ENCODE peak calls at places on chromosomes 13 and 19, in seven cellular contexts. I, E, X, S, L, C and V are unnamed samples.

GRCh38 chr19:50005428-50005827 is 19.7 kb downstream of the VRK3 start:
- DNase-seq in S (no peak), C (no peak), E (no peak), L (no peak), I (no peak), X (no peak), V (no peak)

GRCh38 chr13:28954810-28955209 is 134.7 kb downstream of the MTUS2 start:
- DNase-seq in S (no peak), X (no peak), E (no peak), I (no peak), C (no peak), L (no peak), V (no peak)

GRCh38 chr19:19686580-19686979 is 17.9 kb downstream of the ZNF101 start:
- DNase-seq in X (no peak), E (no peak), S (no peak), C (no peak), L (no peak), I (no peak), V (no peak)

GRCh38 chr13:44004881-44005280 is 125.2 kb downstream of the LACC1 start:
- DNase-seq in C (peak; percentile 70), S (no peak), I (no peak), X (no peak), E (no peak), L (no peak), V (no peak)

GRCh38 chr13:93234459-93234858 is 7.9 kb downstream of the GPC6 start:
- DNase-seq in I (no peak), C (no peak), S (no peak), X (no peak), E (no peak), L (no peak), V (no peak)

GRCh38 chr19:13169769-13170168 is 19.6 kb downstream of the IER2 start:
- DNase-seq in E (no peak), L (no peak), C (peak; percentile 51), I (no peak), X (no peak), S (no peak), V (no peak)

GRCh38 chr13:59677966-59678814 is 485.5 kb downstream of the DIAPH3 start:
- DNase-seq in I (no peak), L (peak; percentile 68), E (no peak), S (no peak), X (no peak), C (peak; percentile 82), V (no peak)

GRCh38 chr19:36489920-36490415 is 607 bp upstream of the ZNF566 start:
- DNase-seq in L (no peak), S (peak; percentile 95), I (no peak), X (no peak), E (peak; percentile 84), C (peak; percentile 95), V (peak; percentile 90)

GRCh38 chr19:633786-634639 is 676 bp upstream of the POLRMT start:
- DNase-seq in S (no peak), E (no peak), X (no peak), C (no peak), I (no peak), L (no peak), V (no peak)

GRCh38 chr13:79647518-79647917 is 166.6 kb downstream of the NDFIP2 start:
- DNase-seq in E (no peak), X (no peak), I (no peak), S (no peak), L (no peak), C (peak; percentile 10), V (no peak)

GRCh38 chr13:74301200-74302063 is 167.2 kb upstream of the KLF12 start:
- DNase-seq in X (no peak), C (peak; percentile 15), E (no peak), I (no peak), S (no peak), L (no peak), V (no peak)

GRCh38 chr19:18152817-18153554 is at the start of gene PIK3R2:
- DNase-seq in X (peak; percentile 100), I (peak; percentile 99), C (peak; percentile 99), E (peak; percentile 100), L (peak; percentile 98), S (peak; percentile 99), V (peak; percentile 99)

GRCh38 chr13:104641309-104641708 is 1575.1 kb upstream of the SLC10A2 start:
- DNase-seq in X (no peak), L (no peak), S (no peak), C (peak; percentile 0), I (no peak), E (no peak), V (no peak)

GRCh38 chr19:996051-996838 is 4.0 kb upstream of the GRIN3B start:
- DNase-seq in I (no peak), X (no peak), S (no peak), C (peak; percentile 67), L (no peak), E (no peak), V (peak; percentile 86)